ENCODE peak calls at places on chromosomes 16 and 17, in four cellular contexts. One of them, this sample, is unnamed.

GRCh38 chr17:3602499-3602898 is 6.7 kb downstream of the TRPV1 start:
- DNase-seq in IMR-90: peak
- DNase-seq in H9: peak
- DNase-seq in H1: no peak
- DNase-seq in this sample: peak

GRCh38 chr17:6098050-6098449 is 27.9 kb downstream of the WSCD1 start:
- DNase-seq in IMR-90: no peak
- DNase-seq in H9: no peak
- DNase-seq in H1: no peak
- DNase-seq in this sample: no peak

GRCh38 chr16:81172769-81173658 is 65.5 kb upstream of the BCO1 start:
- DNase-seq in IMR-90: no peak
- DNase-seq in H9: no peak
- DNase-seq in H1: no peak
- DNase-seq in this sample: no peak

GRCh38 chr17:73064084-73064938 is 28.2 kb downstream of the SLC39A11 start:
- DNase-seq in IMR-90: no peak
- DNase-seq in H9: no peak
- DNase-seq in H1: no peak
- DNase-seq in this sample: no peak

GRCh38 chr16:8812162-8812843 is 14.7 kb downstream of the PMM2 start:
- DNase-seq in IMR-90: no peak
- DNase-seq in H9: no peak
- DNase-seq in H1: no peak
- DNase-seq in this sample: no peak

GRCh38 chr16:70694517-70695218 is 8.8 kb upstream of the MTSS2 start:
- DNase-seq in IMR-90: no peak
- DNase-seq in H9: no peak
- DNase-seq in H1: no peak
- DNase-seq in this sample: no peak

GRCh38 chr16:30004424-30004776 is 6.4 kb downstream of the DOC2A start:
- DNase-seq in IMR-90: no peak
- DNase-seq in H9: no peak
- DNase-seq in H1: no peak
- DNase-seq in this sample: no peak

GRCh38 chr16:54957403-54957802 is 26.7 kb downstream of the IRX5 start:
- DNase-seq in IMR-90: no peak
- DNase-seq in H9: peak
- DNase-seq in H1: no peak
- DNase-seq in this sample: peak

GRCh38 chr16:4380131-4381063 is 8.7 kb downstream of the VASN start:
- DNase-seq in IMR-90: no peak
- DNase-seq in H9: no peak
- DNase-seq in H1: no peak
- DNase-seq in this sample: no peak

GRCh38 chr17:38428643-38429371 is 543 bp downstream of the ARHGAP23 start:
- DNase-seq in IMR-90: peak
- DNase-seq in H9: peak
- DNase-seq in H1: no peak
- DNase-seq in this sample: no peak

GRCh38 chr17:51419476-51419875 is 159.1 kb downstream of the UTP18 start:
- DNase-seq in IMR-90: no peak
- DNase-seq in H9: no peak
- DNase-seq in H1: no peak
- DNase-seq in this sample: no peak

GRCh38 chr16:4319454-4319853 is 3.6 kb downstream of the GLIS2 start:
- DNase-seq in IMR-90: no peak
- DNase-seq in H9: no peak
- DNase-seq in H1: no peak
- DNase-seq in this sample: no peak

GRCh38 chr16:85027968-85028637 is 508 bp downstream of the KIAA0513 start:
- DNase-seq in IMR-90: no peak
- DNase-seq in H9: no peak
- DNase-seq in H1: no peak
- DNase-seq in this sample: no peak

GRCh38 chr17:28949185-28950016 is 1.9 kb downstream of the PHF12 start:
- DNase-seq in IMR-90: no peak
- DNase-seq in H9: peak
- DNase-seq in H1: no peak
- DNase-seq in this sample: peak

GRCh38 chr16:19382084-19382801 is 35.4 kb upstream of the TMC5 start:
- DNase-seq in IMR-90: no peak
- DNase-seq in H9: no peak
- DNase-seq in H1: no peak
- DNase-seq in this sample: no peak

GRCh38 chr16:31874354-31875111 is 926 bp downstream of the ZNF267 start:
- DNase-seq in IMR-90: peak
- DNase-seq in H9: no peak
- DNase-seq in H1: no peak
- DNase-seq in this sample: no peak

GRCh38 chr17:43669971-43670644 is 8.4 kb upstream of the MEOX1 start:
- DNase-seq in IMR-90: peak
- DNase-seq in H9: peak
- DNase-seq in H1: no peak
- DNase-seq in this sample: peak

GRCh38 chr16:56824335-56824734 is 40.7 kb upstream of the SLC12A3 start:
- DNase-seq in IMR-90: no peak
- DNase-seq in H9: no peak
- DNase-seq in H1: no peak
- DNase-seq in this sample: peak

GRCh38 chr16:30490210-30490609 is 17.7 kb downstream of the ITGAL start:
- DNase-seq in IMR-90: no peak
- DNase-seq in H9: no peak
- DNase-seq in H1: no peak
- DNase-seq in this sample: no peak

GRCh38 chr17:77188084-77189066 is 47.6 kb downstream of the SEC14L1 start:
- DNase-seq in IMR-90: no peak
- DNase-seq in H9: no peak
- DNase-seq in H1: no peak
- DNase-seq in this sample: no peak

GRCh38 chr16:4846503-4846900 is 586 bp downstream of the GLYR1 start:
- DNase-seq in IMR-90: peak
- DNase-seq in H9: peak
- DNase-seq in H1: no peak
- DNase-seq in this sample: peak

GRCh38 chr16:89332248-89333245 is 115.0 kb downstream of the ZNF778 start:
- DNase-seq in IMR-90: no peak
- DNase-seq in H9: no peak
- DNase-seq in H1: no peak
- DNase-seq in this sample: no peak

GRCh38 chr16:66695935-66696668 is 441 bp downstream of the CMTM4 start:
- DNase-seq in IMR-90: no peak
- DNase-seq in H9: peak
- DNase-seq in H1: no peak
- DNase-seq in this sample: peak

GRCh38 chr17:8051831-8052230 is 13.0 kb downstream of the ALOX15B start:
- DNase-seq in IMR-90: no peak
- DNase-seq in H9: no peak
- DNase-seq in H1: no peak
- DNase-seq in this sample: no peak

GRCh38 chr17:18181358-18181757 is 2.3 kb upstream of the ALKBH5 start:
- DNase-seq in IMR-90: peak
- DNase-seq in H9: no peak
- DNase-seq in H1: no peak
- DNase-seq in this sample: no peak

GRCh38 chr16:2914233-2914632 is 2.5 kb downstream of the FLYWCH1 start:
- DNase-seq in IMR-90: no peak
- DNase-seq in H9: no peak
- DNase-seq in H1: no peak
- DNase-seq in this sample: peak

GRCh38 chr16:66042341-66042740 is 324.1 kb upstream of the CDH5 start:
- DNase-seq in IMR-90: no peak
- DNase-seq in H9: no peak
- DNase-seq in H1: no peak
- DNase-seq in this sample: no peak

GRCh38 chr16:14658063-14658462 is 25.3 kb downstream of the BFAR start:
- DNase-seq in IMR-90: no peak
- DNase-seq in H9: no peak
- DNase-seq in H1: no peak
- DNase-seq in this sample: no peak

GRCh38 chr17:17702370-17702769 is 21.1 kb downstream of the RAI1 start:
- DNase-seq in IMR-90: no peak
- DNase-seq in H9: no peak
- DNase-seq in H1: no peak
- DNase-seq in this sample: no peak

GRCh38 chr16:77332792-77333191 is 102.0 kb downstream of the ADAMTS18 start:
- DNase-seq in IMR-90: no peak
- DNase-seq in H9: no peak
- DNase-seq in H1: no peak
- DNase-seq in this sample: no peak

GRCh38 chr16:77335652-77336234 is 99.1 kb downstream of the ADAMTS18 start:
- DNase-seq in IMR-90: no peak
- DNase-seq in H9: peak
- DNase-seq in H1: no peak
- DNase-seq in this sample: peak

GRCh38 chr16:77331802-77332586 is 102.8 kb downstream of the ADAMTS18 start:
- DNase-seq in IMR-90: no peak
- DNase-seq in H9: no peak
- DNase-seq in H1: no peak
- DNase-seq in this sample: no peak

GRCh38 chr16:77336637-77337036 is 98.2 kb downstream of the ADAMTS18 start:
- DNase-seq in IMR-90: no peak
- DNase-seq in H9: no peak
- DNase-seq in H1: peak
- DNase-seq in this sample: peak
- H3K4ac ChIP-seq in IMR-90: no peak
- H3K4ac ChIP-seq in H9: no peak
- H3K4ac ChIP-seq in H1: no peak
- H3K4ac ChIP-seq in this sample: no peak

GRCh38 chr17:81111066-81111465 is 54.2 kb upstream of the PVALEF start:
- DNase-seq in IMR-90: no peak
- DNase-seq in H9: no peak
- DNase-seq in H1: no peak
- DNase-seq in this sample: no peak
- H2BK5ac ChIP-seq in IMR-90: no peak
- H2BK5ac ChIP-seq in H9: no peak
- H2BK5ac ChIP-seq in H1: no peak
- H2BK5ac ChIP-seq in this sample: no peak

DNA sequence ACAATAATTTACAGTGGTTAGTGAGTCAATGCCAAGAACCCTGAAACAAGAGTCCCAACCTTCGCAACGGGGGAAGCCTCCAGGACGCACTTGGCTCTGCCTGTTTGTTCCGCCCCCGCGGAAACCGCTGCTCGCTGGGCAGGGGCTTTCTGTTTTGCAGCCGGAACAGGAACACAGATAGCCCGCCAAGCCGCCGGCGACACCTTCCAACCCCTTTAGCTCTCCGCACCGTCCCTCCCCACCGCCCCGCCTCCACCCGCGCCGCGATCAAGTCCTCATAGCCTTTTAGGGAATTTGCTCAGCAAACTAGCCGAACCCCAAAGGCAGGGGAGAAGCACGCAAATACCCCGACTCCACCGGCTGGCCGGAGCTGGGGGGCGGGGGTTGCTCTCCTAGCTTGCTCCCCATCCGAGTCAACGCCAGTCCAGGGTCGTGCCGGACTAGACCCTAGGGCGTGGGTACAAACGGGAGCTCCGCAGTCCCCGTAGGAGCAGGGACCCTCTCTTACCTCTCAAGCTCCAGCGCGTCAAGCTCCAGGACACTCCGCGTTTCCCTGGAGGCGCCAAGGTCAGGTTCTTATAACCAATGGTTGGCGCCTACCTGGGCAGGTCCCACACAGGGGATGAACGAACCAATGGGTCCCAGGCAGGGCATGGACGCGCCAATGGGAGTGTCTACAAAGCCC is at the start of gene SLFN13:
- DNase-seq in IMR-90: peak
- DNase-seq in H9: peak
- DNase-seq in H1: peak
- DNase-seq in this sample: peak
- H3K56ac ChIP-seq in IMR-90: no peak
- H3K56ac ChIP-seq in H9: no peak
- H3K56ac ChIP-seq in H1: peak
- H3K56ac ChIP-seq in this sample: peak

DNA sequence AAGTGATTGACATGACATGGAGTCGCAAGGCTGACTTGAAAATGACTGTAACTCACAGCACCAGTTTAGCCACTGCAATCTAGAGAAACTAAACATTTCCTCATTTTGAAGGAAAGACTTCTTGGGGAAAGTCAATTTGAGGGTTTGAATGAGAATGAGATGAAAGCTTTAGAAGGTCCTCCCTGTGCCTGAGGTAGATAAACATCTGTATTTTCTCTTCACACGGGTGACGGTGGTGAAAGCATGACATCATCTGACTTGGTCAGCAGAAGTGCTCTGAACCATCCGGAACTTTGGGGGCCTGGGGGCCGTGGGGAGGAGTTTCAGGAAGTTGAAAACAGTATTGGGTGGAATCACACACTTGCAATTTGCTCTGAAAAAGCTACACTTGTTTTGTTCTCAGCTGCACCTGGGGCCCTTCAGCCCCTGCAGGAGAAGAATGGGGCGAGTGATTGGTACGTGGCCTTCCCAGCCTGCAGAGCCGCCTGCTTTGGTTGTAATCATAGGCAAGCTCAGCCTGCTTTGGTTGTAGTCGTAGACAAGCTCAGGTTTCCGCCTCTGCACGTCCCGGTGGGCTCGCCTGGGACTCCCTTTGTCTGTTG is 5.0 kb downstream of the BANP start:
- DNase-seq in IMR-90: peak
- DNase-seq in H9: no peak
- DNase-seq in H1: no peak
- DNase-seq in this sample: peak
- H3K4ac ChIP-seq in IMR-90: peak
- H3K4ac ChIP-seq in H9: no peak
- H3K4ac ChIP-seq in H1: no peak
- H3K4ac ChIP-seq in this sample: no peak

This sample was measured in mesendoderm.